ENCODE peak calls at places on chromosomes 12 and 14, in six cellular contexts. One of them, this sample, is unnamed.

GRCh38 chr12:38776657-38777056 is 128.7 kb downstream of the CPNE8 start:
- DNase-seq in Peyer's patch: no peak
- DNase-seq in ascending aorta: no peak
- DNase-seq in stimulated activated CD4-positive, alpha-beta T cell treated with anti-CD3 and anti-CD28 coated beads, Interleukin-15, amount 100 ng/mL, for 1 hour: no peak
- DNase-seq in fibroblast of lung: no peak
- DNase-seq in endothelial cell: no peak
- DNase-seq in this sample: no peak

GRCh38 chr12:26274441-26275312 is 79.3 kb downstream of the SSPN start:
- DNase-seq in Peyer's patch: peak; percentile 66
- DNase-seq in stimulated activated CD4-positive, alpha-beta T cell treated with anti-CD3 and anti-CD28 coated beads, Interleukin-15, amount 100 ng/mL, for 1 hour: no peak
- DNase-seq in ascending aorta: peak; percentile 96
- DNase-seq in fibroblast of lung: peak; percentile 98
- DNase-seq in endothelial cell: no peak
- DNase-seq in this sample: no peak

GRCh38 chr14:20630340-20631022 is 11.0 kb downstream of the OR6S1 start:
- DNase-seq in stimulated activated CD4-positive, alpha-beta T cell treated with anti-CD3 and anti-CD28 coated beads, Interleukin-15, amount 100 ng/mL, for 1 hour: no peak
- DNase-seq in endothelial cell: peak; percentile 30
- DNase-seq in ascending aorta: no peak
- DNase-seq in fibroblast of lung: peak; percentile 28
- DNase-seq in Peyer's patch: no peak
- DNase-seq in this sample: peak; percentile 47

GRCh38 chr14:88323520-88324199 is 591 bp upstream of the KCNK10 start:
- DNase-seq in endothelial cell: peak; percentile 58
- DNase-seq in stimulated activated CD4-positive, alpha-beta T cell treated with anti-CD3 and anti-CD28 coated beads, Interleukin-15, amount 100 ng/mL, for 1 hour: no peak
- DNase-seq in Peyer's patch: peak; percentile 25
- DNase-seq in fibroblast of lung: no peak
- DNase-seq in ascending aorta: no peak
- DNase-seq in this sample: no peak

GRCh38 chr12:2111816-2112215 is 59.0 kb downstream of the CACNA1C start:
- DNase-seq in endothelial cell: no peak
- DNase-seq in ascending aorta: no peak
- DNase-seq in fibroblast of lung: no peak
- DNase-seq in stimulated activated CD4-positive, alpha-beta T cell treated with anti-CD3 and anti-CD28 coated beads, Interleukin-15, amount 100 ng/mL, for 1 hour: no peak
- DNase-seq in Peyer's patch: no peak
- DNase-seq in this sample: no peak

GRCh38 chr12:86376052-86376451 is 119.9 kb upstream of the MGAT4C start:
- DNase-seq in ascending aorta: no peak
- DNase-seq in endothelial cell: no peak
- DNase-seq in fibroblast of lung: no peak
- DNase-seq in stimulated activated CD4-positive, alpha-beta T cell treated with anti-CD3 and anti-CD28 coated beads, Interleukin-15, amount 100 ng/mL, for 1 hour: no peak
- DNase-seq in Peyer's patch: no peak
- DNase-seq in this sample: no peak

GRCh38 chr14:63949696-63950095 is 96.9 kb downstream of the SYNE2 start:
- DNase-seq in fibroblast of lung: peak; percentile 19
- DNase-seq in ascending aorta: no peak
- DNase-seq in endothelial cell: no peak
- DNase-seq in Peyer's patch: no peak
- DNase-seq in stimulated activated CD4-positive, alpha-beta T cell treated with anti-CD3 and anti-CD28 coated beads, Interleukin-15, amount 100 ng/mL, for 1 hour: no peak
- DNase-seq in this sample: no peak

GRCh38 chr12:46389130-46389616 is 16.6 kb upstream of the SLC38A2 start:
- DNase-seq in ascending aorta: peak; percentile 79
- DNase-seq in endothelial cell: no peak
- DNase-seq in Peyer's patch: no peak
- DNase-seq in fibroblast of lung: peak; percentile 99
- DNase-seq in stimulated activated CD4-positive, alpha-beta T cell treated with anti-CD3 and anti-CD28 coated beads, Interleukin-15, amount 100 ng/mL, for 1 hour: no peak
- DNase-seq in this sample: no peak